ENCODE peak calls at places on chromosome X, in ten cellular contexts. One of them, this sample, is unnamed.

GRCh38 chrX:130575831-130576404 is 174.1 kb downstream of the RBMX2 start:
- DNase-seq in cardiac muscle cell: peak; percentile 68
- DNase-seq in esophagus squamous epithelium: no peak
- DNase-seq in OCI-LY7: peak; percentile 31
- DNase-seq in hepatocyte: peak; percentile 45
- DNase-seq in neural crest cell: peak; percentile 44
- DNase-seq in IMR-90: peak; percentile 33
- DNase-seq in stomach: peak; percentile 38
- DNase-seq in HL-60: no peak
- DNase-seq in psoas muscle: peak; percentile 54
- DNase-seq in this sample: peak; percentile 34

GRCh38 chrX:111352424-111352823 is 59.6 kb downstream of the DCX start:
- DNase-seq in OCI-LY7: no peak
- DNase-seq in hepatocyte: peak; percentile 38
- DNase-seq in IMR-90: no peak
- DNase-seq in psoas muscle: peak; percentile 46
- DNase-seq in stomach: peak; percentile 57
- DNase-seq in esophagus squamous epithelium: no peak
- DNase-seq in neural crest cell: no peak
- DNase-seq in HL-60: no peak
- DNase-seq in cardiac muscle cell: no peak
- DNase-seq in this sample: no peak

GRCh38 chrX:45006002-45006800 is 133.2 kb downstream of the KDM6A start:
- DNase-seq in stomach: no peak
- DNase-seq in cardiac muscle cell: no peak
- DNase-seq in neural crest cell: no peak
- DNase-seq in esophagus squamous epithelium: no peak
- DNase-seq in hepatocyte: no peak
- DNase-seq in OCI-LY7: no peak
- DNase-seq in psoas muscle: no peak
- DNase-seq in IMR-90: peak; percentile 29
- DNase-seq in HL-60: no peak
- DNase-seq in this sample: no peak

GRCh38 chrX:130626521-130626920 is 224.7 kb downstream of the RBMX2 start:
- DNase-seq in hepatocyte: no peak
- DNase-seq in psoas muscle: no peak
- DNase-seq in stomach: no peak
- DNase-seq in cardiac muscle cell: no peak
- DNase-seq in esophagus squamous epithelium: no peak
- DNase-seq in IMR-90: peak; percentile 4
- DNase-seq in HL-60: no peak
- DNase-seq in OCI-LY7: no peak
- DNase-seq in neural crest cell: no peak
- DNase-seq in this sample: no peak

GRCh38 chrX:121109986-121110385 is 62.6 kb downstream of the GLUD2 start:
- DNase-seq in neural crest cell: no peak
- DNase-seq in HL-60: no peak
- DNase-seq in OCI-LY7: no peak
- DNase-seq in IMR-90: no peak
- DNase-seq in stomach: no peak
- DNase-seq in psoas muscle: no peak
- DNase-seq in esophagus squamous epithelium: no peak
- DNase-seq in cardiac muscle cell: no peak
- DNase-seq in hepatocyte: no peak
- DNase-seq in this sample: no peak

GRCh38 chrX:105515561-105515960 is 295.1 kb upstream of the TEX13A start:
- DNase-seq in hepatocyte: no peak
- DNase-seq in neural crest cell: no peak
- DNase-seq in OCI-LY7: no peak
- DNase-seq in esophagus squamous epithelium: no peak
- DNase-seq in IMR-90: no peak
- DNase-seq in HL-60: no peak
- DNase-seq in cardiac muscle cell: no peak
- DNase-seq in stomach: no peak
- DNase-seq in psoas muscle: no peak
- DNase-seq in this sample: no peak

GRCh38 chrX:101617211-101618191 is at the start of gene ARMCX6:
- DNase-seq in OCI-LY7: peak; percentile 80
- DNase-seq in cardiac muscle cell: peak; percentile 76
- DNase-seq in IMR-90: peak; percentile 77
- DNase-seq in HL-60: peak; percentile 10
- DNase-seq in psoas muscle: peak; percentile 83
- DNase-seq in esophagus squamous epithelium: peak; percentile 12
- DNase-seq in stomach: peak; percentile 75
- DNase-seq in hepatocyte: peak; percentile 89
- DNase-seq in neural crest cell: peak; percentile 44
- DNase-seq in this sample: peak; percentile 69

GRCh38 chrX:131577999-131578734 is 34.3 kb downstream of the OR13H1 start:
- DNase-seq in OCI-LY7: no peak
- DNase-seq in hepatocyte: no peak
- DNase-seq in cardiac muscle cell: peak; percentile 17
- DNase-seq in psoas muscle: no peak
- DNase-seq in neural crest cell: no peak
- DNase-seq in HL-60: no peak
- DNase-seq in IMR-90: no peak
- DNase-seq in esophagus squamous epithelium: no peak
- DNase-seq in stomach: no peak
- DNase-seq in this sample: no peak

GRCh38 chrX:3659761-3660160 is 53.7 kb downstream of the PRKX start:
- DNase-seq in cardiac muscle cell: no peak
- DNase-seq in OCI-LY7: no peak
- DNase-seq in esophagus squamous epithelium: no peak
- DNase-seq in hepatocyte: no peak
- DNase-seq in psoas muscle: no peak
- DNase-seq in stomach: no peak
- DNase-seq in HL-60: no peak
- DNase-seq in neural crest cell: no peak
- DNase-seq in IMR-90: peak; percentile 34
- DNase-seq in this sample: no peak

GRCh38 chrX:151901821-151902220 is 10.9 kb upstream of the MAGEA4 start:
- DNase-seq in psoas muscle: no peak
- DNase-seq in cardiac muscle cell: no peak
- DNase-seq in IMR-90: no peak
- DNase-seq in esophagus squamous epithelium: no peak
- DNase-seq in HL-60: no peak
- DNase-seq in hepatocyte: no peak
- DNase-seq in neural crest cell: no peak
- DNase-seq in OCI-LY7: no peak
- DNase-seq in stomach: no peak
- DNase-seq in this sample: no peak

GRCh38 chrX:65706041-65706828 is 38.8 kb downstream of the MSN start:
- DNase-seq in stomach: no peak
- DNase-seq in OCI-LY7: no peak
- DNase-seq in cardiac muscle cell: peak; percentile 9
- DNase-seq in psoas muscle: peak; percentile 66
- DNase-seq in HL-60: no peak
- DNase-seq in hepatocyte: no peak
- DNase-seq in neural crest cell: no peak
- DNase-seq in esophagus squamous epithelium: no peak
- DNase-seq in IMR-90: peak; percentile 85
- DNase-seq in this sample: no peak

GRCh38 chrX:11757397-11757728 is 674 bp upstream of the MSL3 start:
- DNase-seq in IMR-90: no peak
- DNase-seq in hepatocyte: no peak
- DNase-seq in esophagus squamous epithelium: no peak
- DNase-seq in HL-60: no peak
- DNase-seq in OCI-LY7: no peak
- DNase-seq in neural crest cell: no peak
- DNase-seq in cardiac muscle cell: no peak
- DNase-seq in psoas muscle: no peak
- DNase-seq in stomach: no peak
- DNase-seq in this sample: no peak

GRCh38 chrX:11759172-11759460 is 1.1 kb downstream of the MSL3 start:
- DNase-seq in neural crest cell: no peak
- DNase-seq in stomach: no peak
- DNase-seq in IMR-90: no peak
- DNase-seq in psoas muscle: no peak
- DNase-seq in cardiac muscle cell: no peak
- DNase-seq in esophagus squamous epithelium: no peak
- DNase-seq in hepatocyte: no peak
- DNase-seq in OCI-LY7: no peak
- DNase-seq in HL-60: no peak
- DNase-seq in this sample: no peak

GRCh38 chrX:11757729-11758399 is at the start of gene MSL3:
- DNase-seq in hepatocyte: peak; percentile 81
- DNase-seq in esophagus squamous epithelium: no peak
- DNase-seq in IMR-90: peak; percentile 61
- DNase-seq in cardiac muscle cell: peak; percentile 83
- DNase-seq in neural crest cell: peak; percentile 39
- DNase-seq in HL-60: no peak
- DNase-seq in psoas muscle: peak; percentile 89
- DNase-seq in OCI-LY7: peak; percentile 56
- DNase-seq in stomach: peak; percentile 56
- DNase-seq in this sample: peak; percentile 67

GRCh38 chrX:11759461-11760311 is 1.6 kb downstream of the MSL3 start:
- DNase-seq in OCI-LY7: peak; percentile 89
- DNase-seq in hepatocyte: peak; percentile 90
- DNase-seq in psoas muscle: peak; percentile 83
- DNase-seq in stomach: peak; percentile 82
- DNase-seq in cardiac muscle cell: peak; percentile 89
- DNase-seq in esophagus squamous epithelium: peak; percentile 31
- DNase-seq in neural crest cell: peak; percentile 46
- DNase-seq in HL-60: peak; percentile 57
- DNase-seq in IMR-90: peak; percentile 90
- DNase-seq in this sample: peak; percentile 61

DNA sequence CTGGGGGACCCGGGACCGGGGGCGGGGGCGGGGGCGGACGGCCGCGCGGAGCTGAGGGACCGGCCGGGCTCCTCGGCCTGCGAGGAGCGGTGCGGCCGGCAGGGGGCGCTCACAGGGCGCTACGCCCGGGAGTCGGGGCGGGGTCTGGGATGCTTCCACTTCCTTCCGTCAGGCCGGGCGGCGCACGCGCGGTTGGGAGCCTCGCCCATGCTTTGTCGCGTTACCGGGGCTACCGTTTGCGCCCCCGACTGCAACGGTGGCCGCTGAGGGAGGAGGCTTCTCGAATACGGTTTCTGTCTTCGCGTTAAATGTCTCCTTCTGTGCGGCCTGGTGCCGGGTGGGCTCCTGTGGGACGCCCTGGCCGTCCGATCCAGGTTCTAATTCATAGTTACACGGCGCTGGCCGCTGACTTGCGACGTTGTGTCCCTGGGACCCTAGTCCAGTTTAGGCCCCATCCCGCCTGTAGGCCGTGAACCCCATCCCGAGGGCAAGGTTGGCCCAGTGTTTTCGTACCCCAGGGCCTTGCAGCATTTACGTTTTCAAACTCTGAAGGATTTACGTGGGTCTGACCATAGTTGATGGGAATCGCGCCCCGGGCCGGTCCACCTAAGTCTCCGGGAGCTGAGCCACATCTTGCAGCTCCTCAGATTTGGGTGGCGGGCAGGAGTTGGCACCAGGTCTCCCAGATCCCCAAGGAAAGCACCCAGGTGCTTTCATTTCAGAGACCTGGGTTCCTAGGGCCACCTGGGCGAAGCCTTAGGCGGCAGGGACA is 549 bp downstream of the MSL3 start:
- DNase-seq in neural crest cell: peak; percentile 74
- DNase-seq in HL-60: peak; percentile 54
- DNase-seq in esophagus squamous epithelium: peak; percentile 17
- DNase-seq in psoas muscle: peak; percentile 95
- DNase-seq in stomach: peak; percentile 87
- DNase-seq in OCI-LY7: peak; percentile 85
- DNase-seq in cardiac muscle cell: peak; percentile 83
- DNase-seq in hepatocyte: peak; percentile 91
- DNase-seq in IMR-90: peak; percentile 73
- DNase-seq in this sample: peak; percentile 89
- TF ChIP-seq CTCF in neural crest cell: peak; percentile 80
- TF ChIP-seq CTCF in HL-60: no peak
- TF ChIP-seq CTCF in esophagus squamous epithelium: peak; percentile 79
- TF ChIP-seq CTCF in psoas muscle: peak; percentile 81
- TF ChIP-seq CTCF in stomach: peak; percentile 92
- TF ChIP-seq CTCF in OCI-LY7: peak; percentile 68
- TF ChIP-seq CTCF in cardiac muscle cell: peak; percentile 41
- TF ChIP-seq CTCF in hepatocyte: peak; percentile 64
- TF ChIP-seq CTCF in IMR-90: peak; percentile 62
- TF ChIP-seq CTCF in this sample: peak; percentile 56

DNA sequence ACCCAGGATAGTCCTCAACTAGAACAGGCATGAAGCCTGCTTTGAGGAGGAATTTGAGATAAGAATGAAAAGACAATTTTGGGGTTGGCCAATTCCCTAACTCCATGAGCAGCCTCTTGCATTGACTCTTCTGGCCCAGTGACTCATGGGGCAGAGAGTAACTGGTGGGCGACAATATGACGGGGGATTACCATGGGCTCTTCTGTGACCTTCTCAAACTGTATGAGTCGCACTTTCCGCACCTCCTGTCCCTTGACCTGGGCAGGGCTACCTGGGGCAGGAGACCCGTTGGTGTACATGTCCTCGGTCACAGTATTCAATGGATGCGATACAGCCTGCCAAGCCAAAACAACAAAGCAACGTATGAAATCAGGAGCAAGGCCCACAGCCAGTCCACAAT is 13.3 kb downstream of the MPP1 start:
- DNase-seq in OCI-LY7: no peak
- DNase-seq in cardiac muscle cell: no peak
- DNase-seq in neural crest cell: no peak
- DNase-seq in IMR-90: no peak
- DNase-seq in stomach: no peak
- DNase-seq in psoas muscle: no peak
- DNase-seq in hepatocyte: no peak
- DNase-seq in esophagus squamous epithelium: no peak
- DNase-seq in HL-60: no peak
- DNase-seq in this sample: no peak
- TF ChIP-seq CTCF in OCI-LY7: no peak
- TF ChIP-seq CTCF in cardiac muscle cell: no peak
- TF ChIP-seq CTCF in neural crest cell: no peak
- TF ChIP-seq CTCF in IMR-90: no peak
- TF ChIP-seq CTCF in stomach: no peak
- TF ChIP-seq CTCF in psoas muscle: no peak
- TF ChIP-seq CTCF in hepatocyte: no peak
- TF ChIP-seq CTCF in esophagus squamous epithelium: no peak
- TF ChIP-seq CTCF in HL-60: no peak
- TF ChIP-seq CTCF in this sample: no peak

DNA sequence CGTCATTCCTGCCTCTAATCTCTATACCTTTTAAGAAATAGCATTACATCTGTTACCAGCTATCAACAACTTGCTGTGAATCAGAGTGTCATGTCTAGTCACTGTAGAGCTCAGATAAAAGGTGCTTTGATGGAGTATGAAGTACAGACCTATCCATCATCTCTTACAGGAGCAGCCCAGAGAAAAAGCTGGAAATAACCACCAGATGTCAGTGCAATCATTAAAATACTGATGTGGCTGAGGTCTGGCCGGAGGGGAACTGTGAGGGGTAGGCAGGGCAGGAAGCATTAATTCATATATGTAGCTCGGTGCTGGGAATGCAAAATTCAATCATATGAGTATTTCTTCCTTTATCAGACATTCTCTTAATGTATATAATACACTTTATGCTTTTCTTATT is 100.6 kb downstream of the AKAP4 start:
- DNase-seq in neural crest cell: no peak
- DNase-seq in HL-60: no peak
- DNase-seq in OCI-LY7: peak; percentile 17
- DNase-seq in esophagus squamous epithelium: no peak
- DNase-seq in cardiac muscle cell: peak; percentile 33
- DNase-seq in hepatocyte: peak; percentile 35
- DNase-seq in stomach: no peak
- DNase-seq in psoas muscle: no peak
- DNase-seq in IMR-90: no peak
- DNase-seq in this sample: no peak
- TF ChIP-seq CTCF in neural crest cell: peak; percentile 64
- TF ChIP-seq CTCF in HL-60: no peak
- TF ChIP-seq CTCF in OCI-LY7: peak; percentile 61
- TF ChIP-seq CTCF in esophagus squamous epithelium: no peak
- TF ChIP-seq CTCF in cardiac muscle cell: peak; percentile 16
- TF ChIP-seq CTCF in hepatocyte: peak; percentile 52
- TF ChIP-seq CTCF in stomach: peak; percentile 18
- TF ChIP-seq CTCF in psoas muscle: peak; percentile 19
- TF ChIP-seq CTCF in IMR-90: peak; percentile 8
- TF ChIP-seq CTCF in this sample: no peak

GRCh38 chrX:154717824-154718223 is 33.1 kb downstream of the GAB3 start:
- DNase-seq in neural crest cell: no peak
- DNase-seq in OCI-LY7: peak; percentile 52
- DNase-seq in IMR-90: peak; percentile 59
- DNase-seq in stomach: no peak
- DNase-seq in hepatocyte: no peak
- DNase-seq in esophagus squamous epithelium: no peak
- DNase-seq in HL-60: peak; percentile 25
- DNase-seq in psoas muscle: no peak
- DNase-seq in cardiac muscle cell: no peak
- DNase-seq in this sample: peak; percentile 17
- TF ChIP-seq CTCF in neural crest cell: no peak
- TF ChIP-seq CTCF in OCI-LY7: peak; percentile 44
- TF ChIP-seq CTCF in IMR-90: no peak
- TF ChIP-seq CTCF in stomach: no peak
- TF ChIP-seq CTCF in hepatocyte: no peak
- TF ChIP-seq CTCF in esophagus squamous epithelium: no peak
- TF ChIP-seq CTCF in HL-60: no peak
- TF ChIP-seq CTCF in psoas muscle: no peak
- TF ChIP-seq CTCF in cardiac muscle cell: peak; percentile 13
- TF ChIP-seq CTCF in this sample: no peak